ENCODE peak calls at places on chromosomes 5 and 9, in six cellular contexts. J is posterior vena cava, T is NCI-H1417, U is HT1080, Q is upper lobe of right lung, X is dorsolateral prefrontal cortex. Z is an unnamed sample.

GRCh38 chr5:79023323-79023722 is 38.2 kb upstream of the ARSB start:
- DNase-seq in U (no peak), Q (no peak), T (no peak), J (no peak), X (no peak), Z (no peak)

GRCh38 chr5:108642170-108642906 is 105.4 kb upstream of the FER start:
- DNase-seq in X (no peak), Q (no peak), J (peak), T (peak), U (peak), Z (peak)

GRCh38 chr5:1926071-1926440 is 43.3 kb upstream of the IRX4 start:
- DNase-seq in U (no peak), J (no peak), X (no peak), T (no peak), Q (no peak), Z (no peak)

GRCh38 chr9:93267681-93268505 is 84.0 kb downstream of the WNK2 start:
- DNase-seq in U (no peak), Q (peak), X (no peak), J (no peak), T (no peak), Z (no peak)

GRCh38 chr5:176850371-176851245 is 40.2 kb downstream of the UNC5A start:
- DNase-seq in Q (no peak), X (no peak), T (no peak), U (no peak), J (no peak), Z (no peak)

GRCh38 chr5:5666389-5666788 is 243.9 kb downstream of the ICE1 start:
- DNase-seq in Q (no peak), U (no peak), J (no peak), X (no peak), T (no peak), Z (no peak)

GRCh38 chr9:88024896-88025295 is 50.6 kb upstream of the CDK20 start:
- DNase-seq in U (no peak), X (no peak), J (no peak), Q (no peak), T (no peak), Z (no peak)

GRCh38 chr9:115013998-115014397 is 83.6 kb upstream of the TNFSF8 start:
- DNase-seq in U (peak), J (peak), X (peak), Q (peak), T (peak), Z (peak)

GRCh38 chr9:86303316-86303975 is 21.1 kb upstream of the ISCA1 start:
- DNase-seq in U (peak), J (no peak), X (no peak), T (no peak), Q (no peak), Z (peak)

GRCh38 chr5:13218518-13218917 is 726.0 kb downstream of the DNAH5 start:
- DNase-seq in Q (no peak), X (no peak), U (peak), T (no peak), J (no peak), Z (no peak)

GRCh38 chr5:141872496-141873356 is 5.5 kb downstream of the PCDH1 start:
- DNase-seq in Q (peak), T (no peak), X (no peak), J (peak), U (no peak), Z (no peak)

GRCh38 chr9:72131206-72131605 is 18.0 kb upstream of the GDA start:
- DNase-seq in J (no peak), Q (no peak), X (no peak), U (no peak), T (no peak), Z (no peak)

GRCh38 chr5:143759368-143760136 is 52.4 kb upstream of the HMHB1 start:
- DNase-seq in J (no peak), T (no peak), X (no peak), U (no peak), Q (no peak), Z (no peak)

GRCh38 chr9:86287013-86287412 is 4.7 kb upstream of the ISCA1 start:
- DNase-seq in T (peak), Q (no peak), J (no peak), U (no peak), X (no peak), Z (no peak)

GRCh38 chr5:92911851-92912250 is 669.2 kb downstream of the NR2F1-AS1 start:
- DNase-seq in T (no peak), U (no peak), X (no peak), J (no peak), Q (no peak), Z (no peak)

GRCh38 chr9:104854613-104855012 is 73.3 kb downstream of the ABCA1 start:
- DNase-seq in U (no peak), Q (no peak), T (peak), J (no peak), X (no peak), Z (no peak)

GRCh38 chr5:137957948-137958347 is 68.7 kb downstream of the PKD2L2 start:
- DNase-seq in Q (no peak), J (no peak), U (no peak), T (no peak), X (no peak), Z (no peak)

GRCh38 chr5:130720355-130720754 is 444.7 kb downstream of the HINT1 start:
- DNase-seq in J (no peak), U (peak), X (no peak), Q (no peak), T (peak), Z (no peak)

GRCh38 chr5:57650360-57651069 is 167.9 kb upstream of the ACTBL2 start:
- DNase-seq in U (peak), X (no peak), T (peak), J (no peak), Q (no peak), Z (peak)

GRCh38 chr9:115855458-115856133 is 298.0 kb upstream of the PAPPA start:
- DNase-seq in X (no peak), T (no peak), J (no peak), Q (no peak), U (no peak), Z (no peak)

GRCh38 chr5:98468188-98468869 is 305.1 kb upstream of the RGMB start:
- DNase-seq in X (no peak), J (no peak), U (peak), T (no peak), Q (no peak), Z (no peak)

GRCh38 chr5:74186351-74187315 is 453.9 kb downstream of the ENC1 start:
- DNase-seq in J (no peak), X (no peak), T (no peak), Q (no peak), U (no peak), Z (no peak)

GRCh38 chr5:172179032-172179989 is 8.7 kb downstream of the STK10 start:
- DNase-seq in T (no peak), Q (no peak), J (peak), X (no peak), U (no peak), Z (peak)